ENCODE peak calls at places on chromosome 14, in ten cellular contexts. T, Q, C, M, D, Y, B, R, H and K are unnamed samples.

GRCh38 chr14:68576496-68577244 is 216.2 kb downstream of the ZFP36L1 start:
- DNase-seq in T (no peak), Q (no peak), C (peak), M (peak), D (no peak), Y (no peak), B (no peak), R (no peak), H (peak), K (peak)

GRCh38 chr14:69651653-69652052 is 40.3 kb downstream of the SUSD6 start:
- DNase-seq in T (no peak), Q (no peak), C (no peak), M (no peak), D (no peak), Y (no peak), B (no peak), R (no peak), H (no peak), K (no peak)

GRCh38 chr14:46663382-46663781 is 11.8 kb upstream of the RPL10L start:
- DNase-seq in T (no peak), Q (no peak), C (no peak), M (no peak), D (no peak), Y (no peak), B (no peak), R (no peak), H (no peak), K (no peak)

GRCh38 chr14:50943261-50943942 is 881 bp downstream of the PYGL start:
- DNase-seq in T (no peak), Q (no peak), C (peak), M (peak), D (peak), Y (peak), B (no peak), R (no peak), H (peak), K (no peak)

GRCh38 chr14:79861111-79861510 is 350.2 kb downstream of the DIO2 start:
- DNase-seq in T (no peak), Q (no peak), C (no peak), M (no peak), D (no peak), Y (no peak), B (no peak), R (no peak), H (peak), K (no peak)

GRCh38 chr14:53796734-53797133 is 159.9 kb downstream of the BMP4 start:
- DNase-seq in T (no peak), Q (no peak), C (no peak), M (no peak), D (no peak), Y (no peak), B (no peak), R (no peak), H (no peak), K (no peak)

GRCh38 chr14:59463773-59464650 is 1.2 kb downstream of the GPR135 start:
- DNase-seq in T (no peak), Q (no peak), C (peak), M (no peak), D (peak), Y (no peak), B (no peak), R (peak), H (no peak), K (peak)

GRCh38 chr14:92572050-92572449 is 58.5 kb downstream of the RIN3 start:
- DNase-seq in T (no peak), Q (no peak), C (no peak), M (no peak), D (no peak), Y (no peak), B (no peak), R (no peak), H (no peak), K (no peak)

GRCh38 chr14:101225729-101226152 is 322.2 kb upstream of the RTL1 start:
- DNase-seq in T (no peak), Q (no peak), C (no peak), M (no peak), D (no peak), Y (no peak), B (peak), R (no peak), H (no peak), K (no peak)

GRCh38 chr14:70268760-70269159 is 80.0 kb upstream of the SLC8A3 start:
- DNase-seq in T (no peak), Q (no peak), C (no peak), M (no peak), D (no peak), Y (no peak), B (no peak), R (no peak), H (no peak), K (no peak)

GRCh38 chr14:100900837-100901390 is 2.6 kb downstream of the RTL1 start:
- DNase-seq in T (no peak), Q (peak), C (no peak), M (no peak), D (peak), Y (no peak), B (no peak), R (peak), H (no peak), K (no peak)

GRCh38 chr14:20262642-20263128 is 23.6 kb downstream of the OR11H4 start:
- DNase-seq in T (peak), Q (no peak), C (peak), M (peak), D (no peak), Y (no peak), B (no peak), R (no peak), H (peak), K (peak)

GRCh38 chr14:70955543-70956480 is 48.6 kb downstream of the PCNX1 start:
- DNase-seq in T (no peak), Q (peak), C (peak), M (peak), D (no peak), Y (no peak), B (peak), R (no peak), H (peak), K (peak)

GRCh38 chr14:95516554-95517209 is at the start of gene SYNE3:
- DNase-seq in T (no peak), Q (no peak), C (no peak), M (no peak), D (peak), Y (peak), B (peak), R (no peak), H (no peak), K (peak)

GRCh38 chr14:99755629-99756603 is 37.3 kb upstream of the EML1 start:
- DNase-seq in T (no peak), Q (no peak), C (peak), M (peak), D (peak), Y (peak), B (no peak), R (peak), H (peak), K (peak)

GRCh38 chr14:87181288-87181687 is 811.7 kb downstream of the GALC start:
- DNase-seq in T (no peak), Q (no peak), C (peak), M (no peak), D (no peak), Y (no peak), B (no peak), R (no peak), H (no peak), K (no peak)

GRCh38 chr14:24364841-24365240 is 3.1 kb upstream of the NFATC4 start:
- DNase-seq in T (no peak), Q (no peak), C (peak), M (no peak), D (no peak), Y (no peak), B (no peak), R (no peak), H (no peak), K (no peak)

GRCh38 chr14:24367506-24368214 is at the start of gene NFATC4:
- DNase-seq in T (no peak), Q (peak), C (peak), M (peak), D (peak), Y (peak), B (no peak), R (no peak), H (peak), K (peak)

GRCh38 chr14:24366375-24366663 is 1.7 kb upstream of the NFATC4 start:
- DNase-seq in T (no peak), Q (no peak), C (no peak), M (no peak), D (no peak), Y (no peak), B (no peak), R (no peak), H (no peak), K (no peak)

GRCh38 chr14:24366664-24367505 is 1.1 kb upstream of the NFATC4 start:
- DNase-seq in T (no peak), Q (peak), C (peak), M (peak), D (peak), Y (peak), B (peak), R (no peak), H (peak), K (peak)

DNA sequence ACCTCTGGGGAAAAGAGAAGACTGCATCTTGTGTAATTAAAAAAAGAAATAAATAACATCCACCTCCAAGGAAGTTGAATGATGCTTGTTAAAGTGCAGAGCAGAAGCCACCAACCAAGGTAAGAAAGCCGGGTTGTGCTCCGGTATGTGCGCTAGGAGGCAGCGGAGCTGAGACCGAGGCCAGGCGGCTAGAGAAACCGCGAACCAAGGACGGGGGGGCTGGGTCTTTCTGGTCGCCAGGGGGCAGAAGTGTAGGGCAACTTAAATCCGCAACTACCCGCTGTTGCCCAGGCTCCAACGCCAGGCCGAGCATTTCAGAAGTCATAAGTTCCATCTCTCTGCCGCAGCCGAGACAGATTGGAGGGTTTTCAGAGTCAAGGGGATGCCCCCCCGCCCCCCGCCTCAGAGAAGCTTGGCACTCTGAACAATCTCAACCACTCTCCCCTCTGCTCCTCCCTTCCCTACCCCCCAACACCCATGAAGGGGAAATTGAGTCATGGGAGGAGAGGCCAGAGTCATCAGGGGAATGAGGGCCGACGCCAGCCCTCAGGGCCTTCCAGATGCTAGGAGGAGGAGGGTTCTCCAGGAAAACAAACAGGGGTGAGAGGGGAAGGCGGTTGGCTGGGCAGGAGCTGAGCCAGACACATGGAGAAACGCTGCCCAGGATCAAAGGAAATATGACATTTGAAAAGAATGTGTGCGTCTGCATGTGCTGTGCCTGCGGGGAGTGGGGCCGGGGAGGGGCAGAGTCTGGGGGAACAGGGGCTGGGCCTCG is 2.2 kb upstream of the NFATC4 start:
- DNase-seq in T (peak), Q (peak), C (peak), M (peak), D (peak), Y (peak), B (peak), R (no peak), H (peak), K (peak)
- H3K4me3 ChIP-seq in T (no peak), Q (peak), C (peak), M (peak), D (no peak), Y (peak), B (peak), R (no peak), H (peak), K (peak)

GRCh38 chr14:76644875-76645518 is 116.3 kb upstream of the VASH1 start:
- DNase-seq in T (peak), Q (peak), C (peak), M (peak), D (no peak), Y (peak), B (no peak), R (peak), H (peak), K (peak)
- TF ChIP-seq CTCF in T (no peak), Q (peak), C (peak), M (peak), D (no peak), Y (peak), B (no peak), R (peak), H (peak), K (peak)

DNA sequence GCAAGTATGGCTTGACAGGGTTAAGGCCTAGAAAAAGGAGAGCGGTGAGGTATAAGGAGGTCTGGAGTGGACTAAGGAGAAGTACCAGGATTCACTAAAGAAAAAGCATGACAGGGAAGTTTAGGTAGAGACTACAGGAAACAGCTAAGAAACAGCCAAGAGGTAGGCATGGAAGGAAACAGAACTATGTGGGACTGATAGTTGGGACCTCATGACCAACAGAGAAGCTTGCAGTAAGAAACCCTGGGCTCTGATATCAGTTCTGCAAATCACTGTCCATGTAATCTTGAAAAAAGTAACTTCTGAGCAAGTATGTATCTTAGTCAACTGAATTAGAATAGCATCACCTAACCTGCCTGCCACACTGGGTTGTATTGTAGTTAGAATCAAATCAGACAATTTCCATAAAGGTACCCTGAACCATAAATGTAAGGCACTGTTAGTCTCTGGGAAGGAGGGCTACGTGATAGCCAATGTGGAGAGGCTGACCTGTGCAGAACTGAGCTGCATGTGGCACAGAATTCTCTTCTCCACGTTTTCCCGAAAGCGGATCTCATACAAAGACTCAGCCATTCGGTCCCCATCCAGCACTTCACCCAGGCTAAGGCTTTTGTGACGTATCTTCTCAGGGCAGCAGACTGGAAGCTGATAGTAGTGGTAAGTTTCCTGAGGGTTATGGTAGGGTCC is 912 bp downstream of the TM9SF1 start:
- DNase-seq in T (no peak), Q (no peak), C (no peak), M (no peak), D (no peak), Y (no peak), B (no peak), R (no peak), H (no peak), K (no peak)
- H3K4me3 ChIP-seq in T (peak), Q (peak), C (peak), M (peak), D (peak), Y (peak), B (peak), R (peak), H (peak), K (peak)

GRCh38 chr14:89214221-89214965 is 202.6 kb downstream of the FOXN3 start:
- DNase-seq in T (no peak), Q (no peak), C (peak), M (peak), D (peak), Y (peak), B (no peak), R (peak), H (no peak), K (no peak)
- TF ChIP-seq CTCF in T (no peak), Q (no peak), C (no peak), M (no peak), D (no peak), Y (peak), B (no peak), R (no peak), H (no peak), K (no peak)

GRCh38 chr14:103109789-103110415 is 13.4 kb upstream of the TNFAIP2 start:
- DNase-seq in T (no peak), Q (no peak), C (peak), M (peak), D (peak), Y (peak), B (no peak), R (no peak), H (peak), K (peak)
- H3K4me3 ChIP-seq in T (no peak), Q (no peak), C (peak), M (no peak), D (no peak), Y (no peak), B (no peak), R (no peak), H (no peak), K (no peak)

GRCh38 chr14:22846811-22847307 is 10.5 kb downstream of the MMP14 start:
- DNase-seq in T (no peak), Q (no peak), C (no peak), M (no peak), D (no peak), Y (no peak), B (no peak), R (peak), H (no peak), K (peak)
- TF ChIP-seq CTCF in T (no peak), Q (no peak), C (peak), M (no peak), D (no peak), Y (no peak), B (no peak), R (no peak), H (peak), K (no peak)